ENCODE peak calls at places on chromosomes 11 and 22, in seven cellular contexts. One of them, this sample, is unnamed.

GRCh38 chr11:118156531-118157185 is 4.0 kb upstream of the SCN4B start:
- ATAC-seq in heart left ventricle: no peak
- ATAC-seq in left cardiac atrium: peak; percentile 20
- ATAC-seq in activated T-cell treated with anti-CD3 and anti-CD28 coated beads, Interleukin-2, amount 50 U/mL, for 4 hours: peak; percentile 71
- ATAC-seq in foreskin keratinocyte: peak; percentile 44
- ATAC-seq in WTC11: peak; percentile 8
- ATAC-seq in activated T-helper 17 cell treated with anti-CD3 and anti-CD28 coated beads, Interleukin-2, amount 50 U/mL, for 72 hours: peak; percentile 22
- ATAC-seq in this sample: no peak

GRCh38 chr11:15654397-15654915 is 539.7 kb downstream of the INSC start:
- ATAC-seq in heart left ventricle: no peak
- ATAC-seq in activated T-cell treated with anti-CD3 and anti-CD28 coated beads, Interleukin-2, amount 50 U/mL, for 4 hours: no peak
- ATAC-seq in left cardiac atrium: no peak
- ATAC-seq in foreskin keratinocyte: no peak
- ATAC-seq in WTC11: no peak
- ATAC-seq in activated T-helper 17 cell treated with anti-CD3 and anti-CD28 coated beads, Interleukin-2, amount 50 U/mL, for 72 hours: no peak
- ATAC-seq in this sample: no peak

GRCh38 chr11:33936745-33937612 is 45.1 kb upstream of the LMO2 start:
- ATAC-seq in WTC11: no peak
- ATAC-seq in activated T-helper 17 cell treated with anti-CD3 and anti-CD28 coated beads, Interleukin-2, amount 50 U/mL, for 72 hours: no peak
- ATAC-seq in activated T-cell treated with anti-CD3 and anti-CD28 coated beads, Interleukin-2, amount 50 U/mL, for 4 hours: no peak
- ATAC-seq in foreskin keratinocyte: peak; percentile 61
- ATAC-seq in heart left ventricle: peak; percentile 48
- ATAC-seq in left cardiac atrium: peak; percentile 81
- ATAC-seq in this sample: no peak

GRCh38 chr22:29580200-29580810 is 608 bp downstream of the NIPSNAP1 start:
- ATAC-seq in left cardiac atrium: peak; percentile 19
- ATAC-seq in foreskin keratinocyte: peak; percentile 29
- ATAC-seq in activated T-cell treated with anti-CD3 and anti-CD28 coated beads, Interleukin-2, amount 50 U/mL, for 4 hours: peak; percentile 3
- ATAC-seq in activated T-helper 17 cell treated with anti-CD3 and anti-CD28 coated beads, Interleukin-2, amount 50 U/mL, for 72 hours: no peak
- ATAC-seq in WTC11: peak; percentile 11
- ATAC-seq in heart left ventricle: no peak
- ATAC-seq in this sample: peak; percentile 63

GRCh38 chr11:68338041-68338800 is 25.8 kb downstream of the LRP5 start:
- ATAC-seq in activated T-helper 17 cell treated with anti-CD3 and anti-CD28 coated beads, Interleukin-2, amount 50 U/mL, for 72 hours: no peak
- ATAC-seq in WTC11: no peak
- ATAC-seq in activated T-cell treated with anti-CD3 and anti-CD28 coated beads, Interleukin-2, amount 50 U/mL, for 4 hours: no peak
- ATAC-seq in foreskin keratinocyte: peak; percentile 66
- ATAC-seq in heart left ventricle: peak; percentile 46
- ATAC-seq in left cardiac atrium: peak; percentile 73
- ATAC-seq in this sample: peak; percentile 52

GRCh38 chr11:125987066-125987641 is 41.3 kb downstream of the VSIG10L2 start:
- ATAC-seq in left cardiac atrium: no peak
- ATAC-seq in heart left ventricle: no peak
- ATAC-seq in activated T-helper 17 cell treated with anti-CD3 and anti-CD28 coated beads, Interleukin-2, amount 50 U/mL, for 72 hours: no peak
- ATAC-seq in foreskin keratinocyte: no peak
- ATAC-seq in WTC11: no peak
- ATAC-seq in activated T-cell treated with anti-CD3 and anti-CD28 coated beads, Interleukin-2, amount 50 U/mL, for 4 hours: no peak
- ATAC-seq in this sample: no peak

GRCh38 chr11:16587670-16588069 is 150.8 kb upstream of the C11orf58 start:
- ATAC-seq in WTC11: no peak
- ATAC-seq in left cardiac atrium: peak; percentile 81
- ATAC-seq in heart left ventricle: peak; percentile 88
- ATAC-seq in foreskin keratinocyte: no peak
- ATAC-seq in activated T-cell treated with anti-CD3 and anti-CD28 coated beads, Interleukin-2, amount 50 U/mL, for 4 hours: no peak
- ATAC-seq in activated T-helper 17 cell treated with anti-CD3 and anti-CD28 coated beads, Interleukin-2, amount 50 U/mL, for 72 hours: no peak
- ATAC-seq in this sample: no peak

GRCh38 chr11:47443028-47443700 is 5.8 kb downstream of the RAPSN start:
- ATAC-seq in activated T-helper 17 cell treated with anti-CD3 and anti-CD28 coated beads, Interleukin-2, amount 50 U/mL, for 72 hours: no peak
- ATAC-seq in activated T-cell treated with anti-CD3 and anti-CD28 coated beads, Interleukin-2, amount 50 U/mL, for 4 hours: peak; percentile 53
- ATAC-seq in left cardiac atrium: no peak
- ATAC-seq in WTC11: peak; percentile 60
- ATAC-seq in foreskin keratinocyte: peak; percentile 57
- ATAC-seq in heart left ventricle: peak; percentile 33
- ATAC-seq in this sample: peak; percentile 74

GRCh38 chr11:65298655-65299179 is 15.9 kb upstream of the CDC42EP2 start:
- ATAC-seq in activated T-helper 17 cell treated with anti-CD3 and anti-CD28 coated beads, Interleukin-2, amount 50 U/mL, for 72 hours: no peak
- ATAC-seq in foreskin keratinocyte: no peak
- ATAC-seq in activated T-cell treated with anti-CD3 and anti-CD28 coated beads, Interleukin-2, amount 50 U/mL, for 4 hours: no peak
- ATAC-seq in WTC11: no peak
- ATAC-seq in left cardiac atrium: peak; percentile 60
- ATAC-seq in heart left ventricle: peak; percentile 46
- ATAC-seq in this sample: no peak

GRCh38 chr22:44360686-44361381 is 48.1 kb upstream of the SHISAL1 start:
- ATAC-seq in activated T-helper 17 cell treated with anti-CD3 and anti-CD28 coated beads, Interleukin-2, amount 50 U/mL, for 72 hours: no peak
- ATAC-seq in WTC11: no peak
- ATAC-seq in left cardiac atrium: peak; percentile 38
- ATAC-seq in heart left ventricle: peak; percentile 37
- ATAC-seq in foreskin keratinocyte: peak; percentile 56
- ATAC-seq in activated T-cell treated with anti-CD3 and anti-CD28 coated beads, Interleukin-2, amount 50 U/mL, for 4 hours: no peak
- ATAC-seq in this sample: peak; percentile 46

GRCh38 chr11:118442903-118443589 is 6.8 kb downstream of the KMT2A start:
- ATAC-seq in activated T-cell treated with anti-CD3 and anti-CD28 coated beads, Interleukin-2, amount 50 U/mL, for 4 hours: peak; percentile 1
- ATAC-seq in left cardiac atrium: no peak
- ATAC-seq in activated T-helper 17 cell treated with anti-CD3 and anti-CD28 coated beads, Interleukin-2, amount 50 U/mL, for 72 hours: peak; percentile 1
- ATAC-seq in foreskin keratinocyte: no peak
- ATAC-seq in heart left ventricle: no peak
- ATAC-seq in WTC11: no peak
- ATAC-seq in this sample: no peak

GRCh38 chr11:119306373-119306890 is 10.5 kb downstream of the MCAM start:
- ATAC-seq in activated T-helper 17 cell treated with anti-CD3 and anti-CD28 coated beads, Interleukin-2, amount 50 U/mL, for 72 hours: peak; percentile 90
- ATAC-seq in heart left ventricle: peak; percentile 59
- ATAC-seq in activated T-cell treated with anti-CD3 and anti-CD28 coated beads, Interleukin-2, amount 50 U/mL, for 4 hours: peak; percentile 83
- ATAC-seq in left cardiac atrium: peak; percentile 30
- ATAC-seq in foreskin keratinocyte: no peak
- ATAC-seq in WTC11: peak; percentile 14
- ATAC-seq in this sample: no peak

GRCh38 chr11:86547727-86548126 is 124.7 kb downstream of the ME3 start:
- ATAC-seq in WTC11: no peak
- ATAC-seq in heart left ventricle: peak; percentile 60
- ATAC-seq in foreskin keratinocyte: peak; percentile 16
- ATAC-seq in activated T-cell treated with anti-CD3 and anti-CD28 coated beads, Interleukin-2, amount 50 U/mL, for 4 hours: no peak
- ATAC-seq in left cardiac atrium: peak; percentile 42
- ATAC-seq in activated T-helper 17 cell treated with anti-CD3 and anti-CD28 coated beads, Interleukin-2, amount 50 U/mL, for 72 hours: no peak
- ATAC-seq in this sample: no peak

GRCh38 chr22:19035474-19036228 is 86.6 kb downstream of the DGCR2 start:
- ATAC-seq in WTC11: peak; percentile 74
- ATAC-seq in foreskin keratinocyte: no peak
- ATAC-seq in activated T-cell treated with anti-CD3 and anti-CD28 coated beads, Interleukin-2, amount 50 U/mL, for 4 hours: no peak
- ATAC-seq in left cardiac atrium: peak; percentile 14
- ATAC-seq in activated T-helper 17 cell treated with anti-CD3 and anti-CD28 coated beads, Interleukin-2, amount 50 U/mL, for 72 hours: peak; percentile 12
- ATAC-seq in heart left ventricle: no peak
- ATAC-seq in this sample: peak; percentile 20

GRCh38 chr11:128890543-128891409 is at the start of gene KCNJ5:
- ATAC-seq in activated T-cell treated with anti-CD3 and anti-CD28 coated beads, Interleukin-2, amount 50 U/mL, for 4 hours: peak; percentile 38
- ATAC-seq in WTC11: peak; percentile 41
- ATAC-seq in left cardiac atrium: peak; percentile 65
- ATAC-seq in foreskin keratinocyte: peak; percentile 54
- ATAC-seq in heart left ventricle: no peak
- ATAC-seq in activated T-helper 17 cell treated with anti-CD3 and anti-CD28 coated beads, Interleukin-2, amount 50 U/mL, for 72 hours: peak; percentile 51
- ATAC-seq in this sample: peak; percentile 84

GRCh38 chr11:72102162-72102561 is 935 bp downstream of the LAMTOR1 start:
- ATAC-seq in activated T-cell treated with anti-CD3 and anti-CD28 coated beads, Interleukin-2, amount 50 U/mL, for 4 hours: no peak
- ATAC-seq in WTC11: no peak
- ATAC-seq in left cardiac atrium: no peak
- ATAC-seq in activated T-helper 17 cell treated with anti-CD3 and anti-CD28 coated beads, Interleukin-2, amount 50 U/mL, for 72 hours: no peak
- ATAC-seq in foreskin keratinocyte: no peak
- ATAC-seq in heart left ventricle: no peak
- ATAC-seq in this sample: no peak

GRCh38 chr11:84922836-84923235 is 704.3 kb downstream of the DLG2 start:
- ATAC-seq in WTC11: peak; percentile 60
- ATAC-seq in activated T-cell treated with anti-CD3 and anti-CD28 coated beads, Interleukin-2, amount 50 U/mL, for 4 hours: no peak
- ATAC-seq in heart left ventricle: peak; percentile 61
- ATAC-seq in left cardiac atrium: peak; percentile 44
- ATAC-seq in activated T-helper 17 cell treated with anti-CD3 and anti-CD28 coated beads, Interleukin-2, amount 50 U/mL, for 72 hours: no peak
- ATAC-seq in foreskin keratinocyte: peak; percentile 28
- ATAC-seq in this sample: no peak

GRCh38 chr22:27709919-27710452 is 91.6 kb downstream of the MN1 start:
- ATAC-seq in activated T-helper 17 cell treated with anti-CD3 and anti-CD28 coated beads, Interleukin-2, amount 50 U/mL, for 72 hours: peak; percentile 24
- ATAC-seq in WTC11: no peak
- ATAC-seq in activated T-cell treated with anti-CD3 and anti-CD28 coated beads, Interleukin-2, amount 50 U/mL, for 4 hours: peak; percentile 23
- ATAC-seq in heart left ventricle: no peak
- ATAC-seq in left cardiac atrium: no peak
- ATAC-seq in foreskin keratinocyte: no peak
- ATAC-seq in this sample: no peak

GRCh38 chr11:75813622-75814039 is 1.4 kb upstream of the UVRAG start:
- ATAC-seq in WTC11: no peak
- ATAC-seq in activated T-cell treated with anti-CD3 and anti-CD28 coated beads, Interleukin-2, amount 50 U/mL, for 4 hours: no peak
- ATAC-seq in activated T-helper 17 cell treated with anti-CD3 and anti-CD28 coated beads, Interleukin-2, amount 50 U/mL, for 72 hours: no peak
- ATAC-seq in foreskin keratinocyte: peak; percentile 1
- ATAC-seq in heart left ventricle: no peak
- ATAC-seq in left cardiac atrium: no peak
- ATAC-seq in this sample: no peak

GRCh38 chr11:74926304-74927030 is 22.4 kb downstream of the XRRA1 start:
- ATAC-seq in foreskin keratinocyte: no peak
- ATAC-seq in activated T-helper 17 cell treated with anti-CD3 and anti-CD28 coated beads, Interleukin-2, amount 50 U/mL, for 72 hours: peak; percentile 92
- ATAC-seq in left cardiac atrium: no peak
- ATAC-seq in activated T-cell treated with anti-CD3 and anti-CD28 coated beads, Interleukin-2, amount 50 U/mL, for 4 hours: peak; percentile 55
- ATAC-seq in WTC11: no peak
- ATAC-seq in heart left ventricle: no peak
- ATAC-seq in this sample: no peak

GRCh38 chr22:45554861-45555260 is 52.2 kb downstream of the FBLN1 start:
- ATAC-seq in activated T-helper 17 cell treated with anti-CD3 and anti-CD28 coated beads, Interleukin-2, amount 50 U/mL, for 72 hours: no peak
- ATAC-seq in heart left ventricle: no peak
- ATAC-seq in WTC11: no peak
- ATAC-seq in foreskin keratinocyte: no peak
- ATAC-seq in activated T-cell treated with anti-CD3 and anti-CD28 coated beads, Interleukin-2, amount 50 U/mL, for 4 hours: no peak
- ATAC-seq in left cardiac atrium: no peak
- ATAC-seq in this sample: no peak

GRCh38 chr11:48090174-48090573 is 109.8 kb downstream of the PTPRJ start:
- ATAC-seq in activated T-helper 17 cell treated with anti-CD3 and anti-CD28 coated beads, Interleukin-2, amount 50 U/mL, for 72 hours: no peak
- ATAC-seq in activated T-cell treated with anti-CD3 and anti-CD28 coated beads, Interleukin-2, amount 50 U/mL, for 4 hours: no peak
- ATAC-seq in foreskin keratinocyte: no peak
- ATAC-seq in WTC11: no peak
- ATAC-seq in left cardiac atrium: no peak
- ATAC-seq in heart left ventricle: no peak
- ATAC-seq in this sample: no peak

GRCh38 chr11:17294033-17294432 is 17.5 kb downstream of the NUCB2 start:
- ATAC-seq in left cardiac atrium: no peak
- ATAC-seq in foreskin keratinocyte: peak; percentile 39
- ATAC-seq in activated T-helper 17 cell treated with anti-CD3 and anti-CD28 coated beads, Interleukin-2, amount 50 U/mL, for 72 hours: peak; percentile 28
- ATAC-seq in WTC11: no peak
- ATAC-seq in activated T-cell treated with anti-CD3 and anti-CD28 coated beads, Interleukin-2, amount 50 U/mL, for 4 hours: peak; percentile 53
- ATAC-seq in heart left ventricle: no peak
- ATAC-seq in this sample: no peak

GRCh38 chr11:3880724-3881123 is 25.3 kb downstream of the STIM1 start:
- ATAC-seq in activated T-helper 17 cell treated with anti-CD3 and anti-CD28 coated beads, Interleukin-2, amount 50 U/mL, for 72 hours: no peak
- ATAC-seq in foreskin keratinocyte: peak; percentile 18
- ATAC-seq in WTC11: no peak
- ATAC-seq in left cardiac atrium: no peak
- ATAC-seq in heart left ventricle: no peak
- ATAC-seq in activated T-cell treated with anti-CD3 and anti-CD28 coated beads, Interleukin-2, amount 50 U/mL, for 4 hours: no peak
- ATAC-seq in this sample: peak; percentile 54

GRCh38 chr22:37309221-37310074 is 27.1 kb downstream of the CYTH4 start:
- ATAC-seq in foreskin keratinocyte: no peak
- ATAC-seq in WTC11: no peak
- ATAC-seq in heart left ventricle: no peak
- ATAC-seq in activated T-helper 17 cell treated with anti-CD3 and anti-CD28 coated beads, Interleukin-2, amount 50 U/mL, for 72 hours: no peak
- ATAC-seq in left cardiac atrium: no peak
- ATAC-seq in activated T-cell treated with anti-CD3 and anti-CD28 coated beads, Interleukin-2, amount 50 U/mL, for 4 hours: peak; percentile 19
- ATAC-seq in this sample: no peak

GRCh38 chr11:45021692-45022130 is 71.0 kb upstream of the TP53I11 start:
- ATAC-seq in WTC11: peak; percentile 80
- ATAC-seq in left cardiac atrium: peak; percentile 86
- ATAC-seq in activated T-cell treated with anti-CD3 and anti-CD28 coated beads, Interleukin-2, amount 50 U/mL, for 4 hours: no peak
- ATAC-seq in activated T-helper 17 cell treated with anti-CD3 and anti-CD28 coated beads, Interleukin-2, amount 50 U/mL, for 72 hours: no peak
- ATAC-seq in heart left ventricle: peak; percentile 58
- ATAC-seq in foreskin keratinocyte: no peak
- ATAC-seq in this sample: no peak

GRCh38 chr22:46147471-46148267 is 2.7 kb upstream of the PPARA start:
- ATAC-seq in activated T-cell treated with anti-CD3 and anti-CD28 coated beads, Interleukin-2, amount 50 U/mL, for 4 hours: no peak
- ATAC-seq in left cardiac atrium: no peak
- ATAC-seq in foreskin keratinocyte: peak; percentile 43
- ATAC-seq in WTC11: no peak
- ATAC-seq in heart left ventricle: no peak
- ATAC-seq in activated T-helper 17 cell treated with anti-CD3 and anti-CD28 coated beads, Interleukin-2, amount 50 U/mL, for 72 hours: no peak
- ATAC-seq in this sample: no peak

GRCh38 chr11:56967726-56968125 is 21.0 kb upstream of the OR5AK2 start:
- ATAC-seq in WTC11: no peak
- ATAC-seq in activated T-cell treated with anti-CD3 and anti-CD28 coated beads, Interleukin-2, amount 50 U/mL, for 4 hours: no peak
- ATAC-seq in left cardiac atrium: no peak
- ATAC-seq in heart left ventricle: no peak
- ATAC-seq in foreskin keratinocyte: no peak
- ATAC-seq in activated T-helper 17 cell treated with anti-CD3 and anti-CD28 coated beads, Interleukin-2, amount 50 U/mL, for 72 hours: no peak
- ATAC-seq in this sample: no peak

GRCh38 chr11:73640567-73640966 is 5.8 kb upstream of the PLEKHB1 start:
- ATAC-seq in heart left ventricle: no peak
- ATAC-seq in left cardiac atrium: no peak
- ATAC-seq in foreskin keratinocyte: no peak
- ATAC-seq in activated T-helper 17 cell treated with anti-CD3 and anti-CD28 coated beads, Interleukin-2, amount 50 U/mL, for 72 hours: no peak
- ATAC-seq in activated T-cell treated with anti-CD3 and anti-CD28 coated beads, Interleukin-2, amount 50 U/mL, for 4 hours: no peak
- ATAC-seq in WTC11: no peak
- ATAC-seq in this sample: no peak

GRCh38 chr11:112159098-112159761 is 4.7 kb downstream of the IL18 start:
- ATAC-seq in left cardiac atrium: no peak
- ATAC-seq in foreskin keratinocyte: no peak
- ATAC-seq in heart left ventricle: no peak
- ATAC-seq in WTC11: no peak
- ATAC-seq in activated T-cell treated with anti-CD3 and anti-CD28 coated beads, Interleukin-2, amount 50 U/mL, for 4 hours: no peak
- ATAC-seq in activated T-helper 17 cell treated with anti-CD3 and anti-CD28 coated beads, Interleukin-2, amount 50 U/mL, for 72 hours: no peak
- ATAC-seq in this sample: no peak